ENCODE peak calls at places on chromosomes 12 and 14, in four cellular contexts. W is GM12891, Q is H1, N is HepG2. S is an unnamed sample.

GRCh38 chr12:49548822-49549648 is 10.2 kb downstream of the KCNH3 start:
- DNase-seq in W (no peak), Q (peak), N (no peak), S (peak)

GRCh38 chr12:54340845-54341244 is 15.9 kb downstream of the COPZ1 start:
- DNase-seq in W (no peak), Q (no peak), N (peak), S (no peak)

GRCh38 chr14:100200311-100200710 is 38.6 kb upstream of the YY1 start:
- DNase-seq in W (no peak), Q (no peak), N (no peak), S (no peak)

GRCh38 chr12:54360717-54361456 is 3.4 kb downstream of the GPR84 start:
- DNase-seq in W (no peak), Q (peak), N (peak), S (no peak)

GRCh38 chr14:51870620-51871019 is 10.2 kb downstream of the GNG2 start:
- DNase-seq in W (no peak), Q (no peak), N (no peak), S (no peak)

GRCh38 chr12:3199551-3200031 is 122.4 kb downstream of the TSPAN9 start:
- DNase-seq in W (no peak), Q (peak), N (no peak), S (no peak)

GRCh38 chr12:113086249-113087164 is 30.0 kb downstream of the DTX1 start:
- DNase-seq in W (no peak), Q (no peak), N (peak), S (no peak)

GRCh38 chr14:98177551-98177950 is 1094.4 kb downstream of the BCL11B start:
- DNase-seq in W (no peak), Q (no peak), N (no peak), S (no peak)

GRCh38 chr12:54154708-54155316 is 34.0 kb downstream of the SMUG1 start:
- DNase-seq in W (no peak), Q (no peak), N (no peak), S (no peak)

GRCh38 chr14:72924332-72924731 is 1.9 kb upstream of the DCAF4 start:
- DNase-seq in W (no peak), Q (no peak), N (peak), S (no peak)

GRCh38 chr12:19166956-19167355 is 37.4 kb downstream of the PLEKHA5 start:
- DNase-seq in W (no peak), Q (no peak), N (no peak), S (no peak)

GRCh38 chr12:113980537-113981337 is 14.6 kb upstream of the RBM19 start:
- DNase-seq in W (peak), Q (peak), N (peak), S (no peak)

GRCh38 chr14:67768219-67768618 is 48.2 kb downstream of the ZFYVE26 start:
- DNase-seq in W (no peak), Q (no peak), N (no peak), S (no peak)

DNA sequence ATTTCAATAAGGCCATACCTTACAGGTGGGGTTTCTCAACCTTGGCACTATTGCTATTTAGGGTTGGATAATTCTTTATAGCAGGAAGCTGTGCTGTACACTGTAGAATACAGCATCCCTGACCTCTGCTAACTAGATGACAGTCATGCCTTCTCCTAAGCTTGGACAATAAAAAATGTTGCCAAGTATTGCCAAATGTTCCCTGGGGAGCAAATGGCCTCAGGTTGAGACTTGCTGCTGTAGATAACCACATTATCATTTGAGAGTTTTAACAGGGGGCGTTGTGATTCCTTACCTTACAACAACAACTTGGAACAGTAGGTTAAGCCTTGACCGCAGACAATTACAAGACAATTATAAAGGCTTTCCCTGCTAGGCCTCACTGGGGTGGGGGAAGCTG is 1073.6 kb upstream of the TMEM132C start:
- DNase-seq in W (no peak), Q (no peak), N (no peak), S (no peak)
- TF ChIP-seq POLR2A in W (no peak), Q (no peak), N (no peak), S (no peak)

GRCh38 chr14:76953196-76953945 is 75.1 kb downstream of the IRF2BPL start:
- DNase-seq in W (peak), Q (no peak), N (peak), S (no peak)
- TF ChIP-seq POLR2AphosphoS5 in W (no peak), Q (no peak), N (no peak), S (no peak)

GRCh38 chr12:24599737-24600136 is 349.2 kb downstream of the BCAT1 start:
- DNase-seq in W (no peak), Q (no peak), N (no peak), S (no peak)

GRCh38 chr12:24596768-24597388 is 352.0 kb downstream of the BCAT1 start:
- DNase-seq in W (no peak), Q (no peak), N (peak), S (no peak)

GRCh38 chr12:24603371-24603770 is 345.5 kb downstream of the BCAT1 start:
- DNase-seq in W (no peak), Q (no peak), N (no peak), S (no peak)

GRCh38 chr12:24600996-24601395 is 347.9 kb downstream of the BCAT1 start:
- DNase-seq in W (no peak), Q (no peak), N (no peak), S (no peak)

DNA sequence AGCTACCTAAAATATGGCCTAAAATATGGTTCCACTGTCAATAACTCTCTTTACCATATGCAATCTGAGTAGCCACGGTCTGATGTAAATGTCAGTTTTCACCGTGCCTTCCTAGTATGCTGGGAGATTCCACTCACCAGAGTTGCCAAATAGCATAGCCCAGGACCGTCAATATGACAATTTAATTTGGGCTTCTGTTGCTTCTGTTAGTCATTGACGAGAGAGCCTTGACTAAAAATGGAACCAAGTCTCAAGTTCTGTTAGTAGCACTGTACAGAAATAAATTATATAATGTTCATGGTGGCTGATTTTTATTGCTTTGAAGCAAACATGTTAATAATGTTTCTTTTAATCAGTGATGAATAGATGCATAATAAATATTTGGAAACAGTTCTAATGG is 348.3 kb downstream of the BCAT1 start:
- DNase-seq in W (no peak), Q (no peak), N (no peak), S (no peak)
- TF ChIP-seq TAF1 in W (no peak), Q (no peak), N (no peak), S (no peak)

DNA sequence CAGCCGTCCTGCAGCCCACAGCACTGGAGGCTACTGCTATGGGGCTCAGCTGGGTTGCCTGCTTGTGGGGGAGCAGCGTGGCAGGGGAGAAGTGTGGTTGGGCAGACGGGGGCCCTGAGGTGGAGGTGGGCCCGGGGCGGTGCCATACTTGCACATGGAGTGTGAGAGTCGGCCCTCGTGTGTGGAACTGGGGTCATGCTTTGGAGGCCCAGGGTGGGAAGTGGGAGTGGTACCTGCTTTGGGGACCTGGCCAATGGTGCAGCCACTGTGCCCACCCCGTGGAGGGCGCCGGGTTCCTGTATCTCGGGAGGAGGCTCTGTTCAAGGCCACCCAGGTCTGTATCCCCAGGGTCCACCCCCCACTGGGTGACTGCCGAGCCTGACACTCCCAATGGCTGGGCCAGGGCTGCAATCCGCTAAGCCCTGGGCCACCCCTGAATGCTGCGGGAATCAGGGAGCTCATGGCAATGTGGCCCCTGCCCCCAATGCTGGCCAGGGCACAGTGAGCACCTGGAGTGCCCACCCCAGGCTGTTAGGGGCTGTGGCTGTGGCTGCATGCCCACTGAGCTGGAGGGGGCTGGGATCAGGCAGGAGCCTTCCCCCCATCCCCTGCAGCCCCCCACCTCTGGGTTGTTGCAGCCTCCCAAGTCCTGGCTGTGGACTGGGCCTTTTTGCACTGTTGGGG is 157.9 kb upstream of the SLC38A2 start:
- DNase-seq in W (no peak), Q (no peak), N (no peak), S (no peak)
- TF ChIP-seq POLR2A in W (no peak), Q (no peak), N (no peak), S (no peak)

GRCh38 chr12:106754331-106754730 is 20.2 kb upstream of the RIC8B start:
- DNase-seq in W (no peak), Q (no peak), N (no peak), S (no peak)

GRCh38 chr12:106757623-106758348 is 16.7 kb upstream of the RIC8B start:
- DNase-seq in W (no peak), Q (no peak), N (peak), S (no peak)

GRCh38 chr12:106758349-106758951 is 16.0 kb upstream of the RIC8B start:
- DNase-seq in W (no peak), Q (no peak), N (no peak), S (no peak)

GRCh38 chr12:106750524-106750923 is 24.0 kb upstream of the RIC8B start:
- DNase-seq in W (no peak), Q (no peak), N (no peak), S (no peak)

GRCh38 chr12:106753526-106753925 is 21.0 kb upstream of the RIC8B start:
- DNase-seq in W (peak), Q (no peak), N (no peak), S (peak)
- TF ChIP-seq POLR2AphosphoS5 in W (no peak), Q (no peak), N (no peak), S (no peak)

GRCh38 chr12:12872934-12873275 is 18.5 kb upstream of the GPRC5A start:
- DNase-seq in W (no peak), Q (no peak), N (no peak), S (no peak)

GRCh38 chr12:12872139-12872933 is 19.0 kb upstream of the GPRC5A start:
- DNase-seq in W (no peak), Q (no peak), N (peak), S (no peak)

GRCh38 chr12:12870454-12870853 is 20.9 kb upstream of the GPRC5A start:
- DNase-seq in W (no peak), Q (no peak), N (peak), S (no peak)

GRCh38 chr12:12871587-12872138 is 19.7 kb upstream of the GPRC5A start:
- DNase-seq in W (no peak), Q (no peak), N (no peak), S (no peak)

DNA sequence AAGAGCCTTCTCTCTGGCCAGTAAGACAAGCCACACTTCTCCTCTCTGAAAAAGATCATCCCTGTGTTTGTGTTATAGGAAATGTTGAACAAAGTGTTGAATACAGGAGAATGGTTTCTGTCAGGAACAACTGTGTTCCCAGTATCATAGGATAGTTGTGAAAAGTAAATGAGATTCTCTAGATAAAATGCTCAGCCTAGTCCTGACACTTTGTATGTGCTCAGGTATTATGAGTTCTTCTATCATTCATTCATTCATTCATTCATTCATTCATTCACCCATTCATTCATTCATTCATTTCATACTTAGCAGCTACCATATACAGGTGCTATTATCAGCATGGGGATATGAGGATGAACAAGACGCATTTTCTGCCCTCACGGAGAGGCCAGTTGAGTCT is 22.5 kb upstream of the GPRC5A start:
- DNase-seq in W (no peak), Q (no peak), N (no peak), S (no peak)
- TF ChIP-seq TAF1 in W (no peak), Q (no peak), N (no peak), S (no peak)